ENCODE peak calls at places on chromosomes 7 and 10, in nine cellular contexts. K is IMR-90; S is transverse colon; N is A673; R is tibial nerve; X is spleen; B is colonic mucosa; D is CD8-positive, alpha-beta T cell; A is astrocyte. Q is an unnamed sample.

GRCh38 chr7:92647652-92648051 is 57.5 kb upstream of the FAM133B start:
- DNase-seq in X (no peak), S (no peak), B (no peak), N (no peak), D (no peak), R (no peak), A (no peak), K (no peak), Q (no peak)

GRCh38 chr10:61605221-61605620 is 57.5 kb upstream of the CABCOCO1 start:
- DNase-seq in R (no peak), B (no peak), S (no peak), N (no peak), X (no peak), A (no peak), D (no peak), K (no peak), Q (no peak)

GRCh38 chr10:92150798-92151197 is 140.1 kb downstream of the CPEB3 start:
- DNase-seq in B (no peak), S (no peak), X (no peak), R (no peak), A (no peak), N (no peak), K (no peak), D (no peak), Q (no peak)

GRCh38 chr7:77427996-77428603 is 12.0 kb upstream of the GSAP start:
- DNase-seq in K (peak; percentile 78), R (no peak), B (no peak), S (peak; percentile 19), A (peak; percentile 76), N (no peak), X (no peak), D (no peak), Q (no peak)

GRCh38 chr10:9205558-9205957 is 1151.1 kb downstream of the GATA3 start:
- DNase-seq in A (no peak), X (no peak), N (no peak), R (no peak), B (no peak), D (no peak), K (no peak), S (no peak), Q (no peak)

GRCh38 chr10:56973766-56974165 is 612.7 kb upstream of the ZWINT start:
- DNase-seq in N (no peak), K (no peak), B (no peak), D (no peak), S (no peak), R (no peak), X (no peak), A (no peak), Q (no peak)

GRCh38 chr7:69787736-69788431 is 189.6 kb downstream of the AUTS2 start:
- DNase-seq in N (peak; percentile 89), K (no peak), X (no peak), R (no peak), A (no peak), B (no peak), D (no peak), S (no peak), Q (no peak)

GRCh38 chr10:44857363-44858016 is 53.6 kb upstream of the TMEM72 start:
- DNase-seq in A (peak; percentile 97), N (peak; percentile 94), D (no peak), R (peak; percentile 59), X (peak; percentile 87), B (peak; percentile 50), S (peak; percentile 51), K (peak; percentile 84), Q (peak; percentile 72)

GRCh38 chr10:129758180-129758579 is 205.9 kb downstream of the EBF3 start:
- DNase-seq in B (no peak), A (no peak), N (no peak), S (no peak), D (no peak), R (no peak), X (peak; percentile 32), K (no peak), Q (no peak)

GRCh38 chr10:1287493-1288480 is 231.6 kb downstream of the WDR37 start:
- DNase-seq in X (no peak), K (no peak), S (no peak), N (peak; percentile 4), B (no peak), R (no peak), D (no peak), A (no peak), Q (no peak)

GRCh38 chr7:87152897-87153641 is 816 bp downstream of the DMTF1 start:
- DNase-seq in B (peak; percentile 50), K (peak; percentile 17), D (no peak), X (peak; percentile 87), R (peak; percentile 39), A (no peak), S (peak; percentile 33), N (peak; percentile 38), Q (peak; percentile 65)

GRCh38 chr7:106178593-106179134 is 66.6 kb upstream of the SYPL1 start:
- DNase-seq in X (no peak), R (no peak), S (no peak), B (no peak), D (no peak), N (peak; percentile 39), A (peak; percentile 36), K (peak; percentile 57), Q (no peak)
- TF ChIP-seq CTCF in X (no peak), R (no peak), S (no peak), B (no peak), D (no peak), N (peak; percentile 39), A (no peak), K (peak; percentile 51), Q (no peak)

GRCh38 chr7:79454325-79454960 is 976 bp upstream of the MAGI2 start:
- DNase-seq in B (no peak), N (peak; percentile 1), K (peak; percentile 66), D (no peak), R (peak; percentile 13), X (peak; percentile 72), A (peak; percentile 54), S (peak; percentile 8), Q (peak; percentile 72)
- H3K27me3 ChIP-seq in B (peaks cover 23% of the 10 kb centered on the region), N (peaks cover 97% of the 10 kb centered on the region), K (no peaks in the 10 kb centered on the region), D (no peaks in the 10 kb centered on the region), R (no peaks in the 10 kb centered on the region), X (peaks cover 45% of the 10 kb centered on the region), A (no peaks in the 10 kb centered on the region), S (peaks cover 36% of the 10 kb centered on the region), Q (no peaks in the 10 kb centered on the region)

GRCh38 chr7:150951181-150951520 is 27.0 kb downstream of the KCNH2 start:
- DNase-seq in K (no peak), D (no peak), X (no peak), A (no peak), R (no peak), S (no peak), N (no peak), B (no peak), Q (no peak)

GRCh38 chr7:150951521-150951920 is 26.6 kb downstream of the KCNH2 start:
- DNase-seq in N (no peak), D (no peak), K (no peak), R (no peak), B (no peak), X (peak; percentile 68), S (no peak), A (no peak), Q (no peak)

GRCh38 chr7:150950496-150951180 is 27.5 kb downstream of the KCNH2 start:
- DNase-seq in A (no peak), S (no peak), X (peak; percentile 67), K (no peak), D (no peak), B (no peak), R (no peak), N (no peak), Q (no peak)

GRCh38 chr7:150953061-150953997 is 24.8 kb downstream of the KCNH2 start:
- DNase-seq in S (no peak), X (peak; percentile 63), N (no peak), K (no peak), B (no peak), D (no peak), R (no peak), A (no peak), Q (no peak)

GRCh38 chr7:150952331-150953050 is 25.6 kb downstream of the KCNH2 start:
- DNase-seq in A (no peak), S (no peak), K (no peak), D (no peak), B (no peak), R (no peak), N (no peak), X (peak; percentile 61), Q (no peak)
- H3K36me3 ChIP-seq in A (no peaks in the 10 kb centered on the region), S (no peaks in the 10 kb centered on the region), K (peaks cover 12% of the 10 kb centered on the region), D (no peaks in the 10 kb centered on the region), B (no peaks in the 10 kb centered on the region), R (no peaks in the 10 kb centered on the region), N (no peaks in the 10 kb centered on the region), X (no peaks in the 10 kb centered on the region), Q (no peaks in the 10 kb centered on the region)

DNA sequence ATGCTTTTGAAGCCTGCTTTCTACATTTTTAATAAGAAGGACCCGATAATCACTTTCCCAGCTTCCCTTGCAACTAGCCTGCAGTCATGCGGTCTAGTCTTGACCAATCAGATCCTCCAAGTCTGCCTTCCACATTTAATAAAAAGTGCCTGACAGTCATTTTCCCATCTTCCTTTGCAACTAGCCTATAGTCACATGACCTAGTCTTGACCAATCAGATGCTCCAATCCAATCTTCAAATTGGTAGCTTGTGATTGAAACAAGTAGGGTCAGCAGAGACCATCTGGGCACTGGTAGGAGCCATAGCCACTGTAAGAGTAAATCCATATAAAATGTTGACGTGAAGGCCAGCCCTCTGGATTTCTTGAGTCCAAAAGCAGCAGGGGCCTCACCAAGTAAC is 80.0 kb downstream of the NPTX2 start:
- DNase-seq in N (no peak), X (no peak), B (no peak), D (no peak), K (no peak), S (no peak), A (no peak), R (no peak), Q (no peak)
- TF ChIP-seq CTCF in N (no peak), X (no peak), B (no peak), D (no peak), K (no peak), S (no peak), A (no peak), R (no peak), Q (no peak)

GRCh38 chr10:76234827-76235226 is 803.4 kb downstream of the LRMDA start:
- DNase-seq in N (no peak), X (no peak), K (no peak), B (no peak), A (no peak), R (no peak), S (no peak), D (no peak), Q (no peak)
- H3K27me3 ChIP-seq in N (no peaks in the 10 kb centered on the region), X (no peaks in the 10 kb centered on the region), K (no peaks in the 10 kb centered on the region), B (no peaks in the 10 kb centered on the region), A (no peaks in the 10 kb centered on the region), R (no peaks in the 10 kb centered on the region), S (no peaks in the 10 kb centered on the region), D (no peaks in the 10 kb centered on the region), Q (no peaks in the 10 kb centered on the region)

Q was measured in ascending aorta.